ENCODE peak calls at places on chromosomes 5 and 9, in nine cellular contexts. H, V, A, Y, E, X, U, K and R are unnamed samples.

GRCh38 chr5:125719681-125720676 is 703.2 kb upstream of the GRAMD2B start:
- DNase-seq in H (no peak), V (no peak), A (no peak), Y (no peak), E (no peak), X (no peak), U (no peak), K (no peak), R (no peak)

GRCh38 chr9:23541976-23542375 is 284.1 kb downstream of the ELAVL2 start:
- DNase-seq in H (no peak), V (no peak), A (no peak), Y (no peak), E (no peak), X (no peak), U (no peak), K (no peak), R (no peak)

GRCh38 chr5:85428426-85428934 is 1043.8 kb upstream of the EDIL3 start:
- DNase-seq in H (no peak), V (no peak), A (no peak), Y (no peak), E (no peak), X (no peak), U (no peak), K (no peak), R (no peak)

GRCh38 chr5:1727571-1727970 is 72.1 kb downstream of the MRPL36 start:
- DNase-seq in H (no peak), V (no peak), A (no peak), Y (no peak), E (peak), X (no peak), U (peak), K (no peak), R (peak)

GRCh38 chr9:135612981-135613910 is 26.1 kb downstream of the GLT6D1 start:
- DNase-seq in H (no peak), V (no peak), A (no peak), Y (no peak), E (no peak), X (no peak), U (no peak), K (no peak), R (no peak)

GRCh38 chr5:97914483-97914882 is 731.4 kb upstream of the RIOK2 start:
- DNase-seq in H (no peak), V (no peak), A (no peak), Y (no peak), E (no peak), X (no peak), U (no peak), K (no peak), R (no peak)

GRCh38 chr5:115322729-115323128 is 26.3 kb upstream of the CCDC112 start:
- DNase-seq in H (no peak), V (no peak), A (no peak), Y (no peak), E (no peak), X (no peak), U (no peak), K (no peak), R (no peak)

GRCh38 chr5:6780802-6781391 is 67.7 kb downstream of the TENT4A start:
- DNase-seq in H (no peak), V (peak), A (peak), Y (no peak), E (peak), X (no peak), U (peak), K (peak), R (no peak)

GRCh38 chr5:59089767-59090166 is 506.9 kb downstream of the RAB3C start:
- DNase-seq in H (no peak), V (no peak), A (no peak), Y (no peak), E (no peak), X (no peak), U (no peak), K (no peak), R (no peak)

GRCh38 chr5:154756203-154756870 is 1.2 kb downstream of the LARP1 start:
- DNase-seq in H (peak), V (peak), A (peak), Y (no peak), E (peak), X (peak), U (peak), K (peak), R (no peak)

GRCh38 chr9:121835581-121836381 is 184.3 kb downstream of the DAB2IP start:
- DNase-seq in H (no peak), V (no peak), A (no peak), Y (no peak), E (no peak), X (no peak), U (no peak), K (no peak), R (peak)

GRCh38 chr5:126988021-126988569 is 42.3 kb downstream of the MARCHF3 start:
- DNase-seq in H (no peak), V (peak), A (no peak), Y (peak), E (no peak), X (no peak), U (peak), K (peak), R (no peak)

GRCh38 chr5:150989695-150990094 is 30.7 kb upstream of the GPX3 start:
- DNase-seq in H (no peak), V (peak), A (no peak), Y (no peak), E (peak), X (no peak), U (no peak), K (peak), R (no peak)

GRCh38 chr9:33403941-33404781 is 1.8 kb upstream of the AQP7 start:
- DNase-seq in H (no peak), V (no peak), A (no peak), Y (no peak), E (no peak), X (no peak), U (no peak), K (no peak), R (no peak)

GRCh38 chr9:127835930-127836586 is 18.4 kb downstream of the ENG start:
- DNase-seq in H (no peak), V (no peak), A (no peak), Y (no peak), E (peak), X (no peak), U (no peak), K (peak), R (no peak)

GRCh38 chr5:97844797-97845196 is 661.8 kb upstream of the RIOK2 start:
- DNase-seq in H (no peak), V (no peak), A (no peak), Y (no peak), E (no peak), X (no peak), U (no peak), K (no peak), R (no peak)

GRCh38 chr5:177300236-177300880 is 3.2 kb downstream of the RAB24 start:
- DNase-seq in H (no peak), V (no peak), A (peak), Y (peak), E (peak), X (no peak), U (peak), K (peak), R (peak)

GRCh38 chr5:165497707-165498106 is 1992.3 kb downstream of the MAT2B start:
- DNase-seq in H (no peak), V (no peak), A (no peak), Y (no peak), E (no peak), X (no peak), U (no peak), K (no peak), R (no peak)

GRCh38 chr5:20570486-20570885 is 582.5 kb upstream of the CDH18 start:
- DNase-seq in H (no peak), V (no peak), A (no peak), Y (no peak), E (no peak), X (no peak), U (no peak), K (no peak), R (no peak)

GRCh38 chr5:65137631-65138030 is 344.1 kb downstream of the ADAMTS6 start:
- DNase-seq in H (no peak), V (no peak), A (no peak), Y (no peak), E (no peak), X (no peak), U (no peak), K (no peak), R (no peak)

GRCh38 chr5:68843600-68844342 is 250.0 kb upstream of the SLC30A5 start:
- DNase-seq in H (no peak), V (no peak), A (no peak), Y (no peak), E (no peak), X (no peak), U (no peak), K (no peak), R (no peak)

GRCh38 chr5:124572973-124573372 is 173.5 kb downstream of the ZNF608 start:
- DNase-seq in H (no peak), V (no peak), A (no peak), Y (no peak), E (no peak), X (no peak), U (no peak), K (no peak), R (no peak)

GRCh38 chr5:117379521-117379920 is 804.9 kb upstream of the SEMA6A start:
- DNase-seq in H (no peak), V (no peak), A (no peak), Y (no peak), E (no peak), X (no peak), U (no peak), K (no peak), R (no peak)

GRCh38 chr5:23614422-23614821 is 107.0 kb downstream of the PRDM9 start:
- DNase-seq in H (no peak), V (no peak), A (no peak), Y (no peak), E (no peak), X (no peak), U (no peak), K (no peak), R (no peak)

GRCh38 chr5:6551287-6551954 is 81.4 kb downstream of the NSUN2 start:
- DNase-seq in H (no peak), V (no peak), A (no peak), Y (no peak), E (no peak), X (no peak), U (no peak), K (no peak), R (no peak)

GRCh38 chr9:36849943-36850342 is 184.1 kb downstream of the PAX5 start:
- DNase-seq in H (no peak), V (no peak), A (no peak), Y (no peak), E (no peak), X (no peak), U (no peak), K (no peak), R (no peak)

GRCh38 chr9:104269374-104269773 is 175.3 kb downstream of the SMC2 start:
- DNase-seq in H (no peak), V (no peak), A (no peak), Y (no peak), E (no peak), X (no peak), U (no peak), K (no peak), R (no peak)

GRCh38 chr5:108148715-108149139 is 233.2 kb downstream of the FBXL17 start:
- DNase-seq in H (no peak), V (no peak), A (no peak), Y (no peak), E (no peak), X (no peak), U (no peak), K (no peak), R (no peak)